ENCODE peak calls at places on chromosome 2, in six cellular contexts. E, F, Z, Q, L and S are unnamed samples.

GRCh38 chr2:238415036-238415764 is 11.5 kb upstream of the ASB1 start:
- DNase-seq in E (no peak), F (no peak), Z (no peak), Q (peak), L (peak), S (peak)

GRCh38 chr2:20524412-20525040 is 77.7 kb downstream of the RHOB start:
- DNase-seq in E (no peak), F (no peak), Z (no peak), Q (peak), L (peak), S (no peak)

GRCh38 chr2:233174131-233174530 is 77.3 kb upstream of the ATG16L1 start:
- DNase-seq in E (no peak), F (no peak), Z (no peak), Q (no peak), L (no peak), S (no peak)

GRCh38 chr2:38446418-38446817 is 69.3 kb upstream of the ATL2 start:
- DNase-seq in E (no peak), F (no peak), Z (no peak), Q (no peak), L (no peak), S (no peak)

GRCh38 chr2:12456293-12457151 is 260.2 kb upstream of the TRIB2 start:
- DNase-seq in E (peak), F (peak), Z (peak), Q (peak), L (peak), S (peak)

GRCh38 chr2:230205034-230205433 is 14.8 kb downstream of the SP110 start:
- DNase-seq in E (no peak), F (no peak), Z (no peak), Q (peak), L (peak), S (peak)

GRCh38 chr2:231985823-231986261 is 24.3 kb downstream of the DIS3L2 start:
- DNase-seq in E (no peak), F (no peak), Z (no peak), Q (no peak), L (no peak), S (peak)

GRCh38 chr2:86055314-86055713 is 50.4 kb downstream of the POLR1A start:
- DNase-seq in E (no peak), F (no peak), Z (no peak), Q (no peak), L (no peak), S (no peak)

GRCh38 chr2:1041012-1041805 is 90.6 kb downstream of the SNTG2 start:
- DNase-seq in E (no peak), F (no peak), Z (no peak), Q (no peak), L (no peak), S (no peak)

GRCh38 chr2:38690499-38691420 is 24.8 kb downstream of the GALM start:
- DNase-seq in E (peak), F (peak), Z (peak), Q (no peak), L (no peak), S (peak)

GRCh38 chr2:158509928-158510797 is 53.4 kb downstream of the PKP4 start:
- DNase-seq in E (peak), F (peak), Z (no peak), Q (no peak), L (peak), S (peak)

GRCh38 chr2:230795856-230796255 is 68.9 kb upstream of the ITM2C start:
- DNase-seq in E (no peak), F (no peak), Z (peak), Q (no peak), L (no peak), S (no peak)

GRCh38 chr2:210863283-210863682 is 306.9 kb downstream of the CPS1 start:
- DNase-seq in E (no peak), F (no peak), Z (no peak), Q (no peak), L (no peak), S (no peak)

GRCh38 chr2:54432181-54433020 is 23.7 kb upstream of the SPTBN1 start:
- DNase-seq in E (peak), F (peak), Z (no peak), Q (no peak), L (no peak), S (no peak)

GRCh38 chr2:150919899-150920298 is 341.8 kb downstream of the RBM43 start:
- DNase-seq in E (no peak), F (peak), Z (no peak), Q (no peak), L (no peak), S (no peak)

GRCh38 chr2:60438136-60438535 is 115.3 kb downstream of the BCL11A start:
- DNase-seq in E (no peak), F (no peak), Z (no peak), Q (peak), L (no peak), S (no peak)

GRCh38 chr2:234580686-234581085 is 83.8 kb upstream of the ARL4C start:
- DNase-seq in E (no peak), F (no peak), Z (no peak), Q (no peak), L (no peak), S (no peak)

GRCh38 chr2:225748606-225749005 is 349.1 kb downstream of the NYAP2 start:
- DNase-seq in E (no peak), F (no peak), Z (no peak), Q (no peak), L (no peak), S (no peak)

GRCh38 chr2:178891265-178891958 is 84.2 kb upstream of the TTN start:
- DNase-seq in E (peak), F (peak), Z (no peak), Q (peak), L (peak), S (peak)

GRCh38 chr2:149894760-149895159 is 307.2 kb upstream of the MMADHC start:
- DNase-seq in E (no peak), F (peak), Z (peak), Q (no peak), L (peak), S (peak)

GRCh38 chr2:238428866-238429265 is 2.1 kb downstream of the ASB1 start:
- DNase-seq in E (no peak), F (peak), Z (no peak), Q (no peak), L (no peak), S (peak)

GRCh38 chr2:12493031-12493513 is 223.7 kb upstream of the TRIB2 start:
- DNase-seq in E (peak), F (peak), Z (no peak), Q (no peak), L (no peak), S (peak)

GRCh38 chr2:445896-446295 is 158.0 kb upstream of the ALKAL2 start:
- DNase-seq in E (no peak), F (no peak), Z (no peak), Q (no peak), L (no peak), S (no peak)

GRCh38 chr2:58852243-58852642 is 611.1 kb upstream of the FANCL start:
- DNase-seq in E (no peak), F (no peak), Z (no peak), Q (no peak), L (no peak), S (no peak)

GRCh38 chr2:85511008-85511895 is 27.7 kb upstream of the MAT2A start:
- DNase-seq in E (peak), F (peak), Z (peak), Q (no peak), L (no peak), S (no peak)

GRCh38 chr2:53964987-53965687 is 5.7 kb downstream of the PSME4 start:
- DNase-seq in E (no peak), F (no peak), Z (no peak), Q (no peak), L (no peak), S (no peak)

GRCh38 chr2:107235491-107236254 is 349.7 kb upstream of the ST6GAL2 start:
- DNase-seq in E (no peak), F (no peak), Z (no peak), Q (no peak), L (no peak), S (no peak)

GRCh38 chr2:231394201-231395141 is 1.0 kb upstream of the B3GNT7 start:
- DNase-seq in E (no peak), F (no peak), Z (no peak), Q (peak), L (peak), S (no peak)

GRCh38 chr2:111918383-111918806 is 20.0 kb downstream of the MERTK start:
- DNase-seq in E (peak), F (peak), Z (no peak), Q (no peak), L (no peak), S (no peak)

GRCh38 chr2:44549099-44549471 is 187.3 kb downstream of the CAMKMT start:
- DNase-seq in E (peak), F (peak), Z (no peak), Q (no peak), L (no peak), S (peak)

GRCh38 chr2:197251576-197251975 is 59.0 kb downstream of the ANKRD44 start:
- DNase-seq in E (no peak), F (no peak), Z (no peak), Q (no peak), L (no peak), S (no peak)

GRCh38 chr2:204260162-204260877 is 285.0 kb upstream of the PARD3B start:
- DNase-seq in E (peak), F (peak), Z (peak), Q (peak), L (peak), S (peak)

GRCh38 chr2:38037757-38038615 is 38.0 kb downstream of the CYP1B1 start:
- DNase-seq in E (no peak), F (peak), Z (no peak), Q (no peak), L (peak), S (peak)

GRCh38 chr2:145286716-145287115 is 766.8 kb upstream of the ZEB2 start:
- DNase-seq in E (no peak), F (no peak), Z (no peak), Q (no peak), L (no peak), S (no peak)

GRCh38 chr2:200025717-200026116 is 70.3 kb downstream of the MAIP1 start:
- DNase-seq in E (peak), F (no peak), Z (no peak), Q (no peak), L (no peak), S (peak)

GRCh38 chr2:105487142-105488069 is 88.6 kb upstream of the FHL2 start:
- DNase-seq in E (no peak), F (peak), Z (no peak), Q (no peak), L (no peak), S (no peak)

GRCh38 chr2:94870392-94871225 is 621 bp upstream of the TEKT4 start:
- DNase-seq in E (no peak), F (no peak), Z (peak), Q (peak), L (peak), S (no peak)

GRCh38 chr2:239471011-239471792 is 70.4 kb upstream of the HDAC4 start:
- DNase-seq in E (no peak), F (no peak), Z (no peak), Q (no peak), L (no peak), S (no peak)

DNA sequence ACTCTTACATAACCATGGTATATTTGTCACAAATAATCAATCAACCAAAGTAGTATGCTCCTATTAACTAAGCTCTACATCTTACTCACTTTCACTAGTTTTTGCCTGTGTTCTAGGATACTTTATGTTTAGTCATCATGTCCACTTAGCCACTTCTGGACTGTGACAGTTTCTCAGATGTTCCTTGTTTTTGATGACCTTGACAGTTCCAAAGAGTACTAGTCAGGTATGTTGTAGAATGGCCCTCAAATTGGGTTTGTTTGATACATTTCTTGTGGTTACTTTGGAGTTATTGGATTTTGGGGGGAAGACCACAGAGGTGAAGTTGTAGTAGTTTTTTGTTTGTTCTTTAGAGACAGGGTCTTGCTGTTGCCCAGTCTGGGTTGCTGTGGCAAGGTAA is 35.5 kb downstream of the BUB1 start:
- DNase-seq in E (no peak), F (no peak), Z (no peak), Q (no peak), L (no peak), S (no peak)
- H3K4me3 ChIP-seq in E (no peak), F (no peak), Z (no peak), Q (no peak), L (no peak), S (no peak)

GRCh38 chr2:28663359-28663758 is 88.3 kb upstream of the PPP1CB start:
- DNase-seq in E (peak), F (peak), Z (no peak), Q (no peak), L (no peak), S (no peak)
- TF ChIP-seq CTCF in E (peak), F (peak), Z (peak), Q (no peak), L (no peak), S (peak)

GRCh38 chr2:73004466-73004865 is 67.0 kb downstream of the SFXN5 start:
- DNase-seq in E (no peak), F (no peak), Z (peak), Q (no peak), L (no peak), S (no peak)
- H3K4me3 ChIP-seq in E (no peak), F (no peak), Z (no peak), Q (no peak), L (no peak), S (no peak)

GRCh38 chr2:62787381-62787780 is 81.9 kb downstream of the EHBP1 start:
- DNase-seq in E (peak), F (peak), Z (no peak), Q (peak), L (peak), S (peak)
- TF ChIP-seq CTCF in E (no peak), F (peak), Z (no peak), Q (peak), L (peak), S (peak)

GRCh38 chr2:180979086-180979934 is 1.1 kb upstream of the UBE2E3 start:
- DNase-seq in E (peak), F (peak), Z (no peak), Q (peak), L (no peak), S (peak)
- H3K4me3 ChIP-seq in E (peak), F (peak), Z (peak), Q (peak), L (peak), S (peak)

GRCh38 chr2:25856377-25856776 is 21.9 kb downstream of the ASXL2 start:
- DNase-seq in E (no peak), F (no peak), Z (no peak), Q (no peak), L (no peak), S (no peak)
- TF ChIP-seq CTCF in E (no peak), F (no peak), Z (no peak), Q (peak), L (no peak), S (no peak)

DNA sequence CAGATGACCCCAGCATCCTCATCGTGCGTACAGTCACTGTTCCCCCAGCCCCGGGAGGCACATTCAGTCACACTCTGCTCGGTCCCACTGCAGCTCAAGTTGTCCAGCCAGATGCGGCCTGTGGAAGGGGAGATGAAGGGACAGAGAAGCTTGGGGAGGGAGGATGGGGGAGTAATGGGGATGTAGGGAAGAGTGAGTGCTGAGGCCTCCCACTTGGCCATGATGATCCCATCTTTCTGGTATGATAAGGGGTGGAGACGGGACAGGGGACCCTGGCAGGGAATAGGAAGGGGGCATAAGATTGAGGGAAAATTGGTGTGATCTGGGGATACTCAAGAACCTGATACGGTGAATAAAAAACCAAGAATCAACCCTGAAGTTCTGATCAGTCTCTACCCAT is 3.5 kb downstream of the LOXL3 start:
- DNase-seq in E (no peak), F (no peak), Z (no peak), Q (no peak), L (no peak), S (no peak)
- H3K4me3 ChIP-seq in E (no peak), F (no peak), Z (no peak), Q (no peak), L (peak), S (no peak)

DNA sequence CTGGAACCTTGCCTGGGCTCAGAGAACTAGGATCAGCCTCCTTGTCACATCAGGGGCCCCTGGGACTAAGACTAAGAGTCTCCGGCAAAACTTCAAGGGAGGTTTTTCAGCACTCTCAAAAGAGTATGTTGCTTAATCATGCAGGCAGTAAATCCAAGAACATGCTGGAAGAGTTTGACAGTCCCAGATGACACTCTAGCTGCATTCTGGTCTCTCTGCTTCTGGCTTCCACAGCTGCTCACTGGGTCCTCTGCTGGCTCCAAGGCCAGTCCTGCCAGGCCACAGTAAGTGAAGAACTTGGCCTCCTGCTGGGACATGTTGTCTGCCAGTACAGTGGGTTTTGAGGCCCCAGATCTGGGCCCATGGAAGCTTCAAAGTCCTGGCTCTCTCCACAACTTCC is 45.2 kb upstream of the IL1RL1 start:
- DNase-seq in E (no peak), F (no peak), Z (no peak), Q (no peak), L (no peak), S (no peak)
- TF ChIP-seq CTCF in E (no peak), F (no peak), Z (no peak), Q (no peak), L (no peak), S (no peak)